ENCODE peak calls at places on chromosomes 7 and 10, in six cellular contexts. W, V, X, T, R and A are unnamed samples.

GRCh38 chr7:158856883-158857668 is 718 bp downstream of the DYNC2I1 start:
- DNase-seq in X (no peak), V (no peak), W (no peak), T (no peak), R (no peak), A (no peak)

GRCh38 chr10:3813267-3813666 is 28.3 kb upstream of the KLF6 start:
- DNase-seq in T (no peak), W (no peak), V (no peak), R (no peak), X (no peak), A (no peak)

GRCh38 chr7:48089415-48089975 is 430 bp downstream of the UPP1 start:
- DNase-seq in W (no peak), X (no peak), V (no peak), T (no peak), R (peak), A (no peak)

GRCh38 chr7:16571941-16572340 is 45.3 kb downstream of the LRRC72 start:
- DNase-seq in T (no peak), R (no peak), V (no peak), X (no peak), W (no peak), A (no peak)

GRCh38 chr10:9103301-9103700 is 1048.8 kb downstream of the GATA3 start:
- DNase-seq in X (no peak), T (no peak), V (no peak), W (no peak), R (no peak), A (no peak)

GRCh38 chr7:1693419-1693990 is 23.4 kb downstream of the ELFN1 start:
- DNase-seq in W (no peak), V (no peak), T (no peak), R (no peak), X (no peak), A (no peak)

GRCh38 chr10:11454958-11455566 is 156.4 kb downstream of the USP6NL start:
- DNase-seq in V (no peak), T (no peak), R (no peak), W (no peak), X (no peak), A (no peak)

GRCh38 chr10:4131407-4132215 is 346.6 kb upstream of the KLF6 start:
- DNase-seq in W (no peak), V (peak), R (no peak), T (peak), X (no peak), A (no peak)

GRCh38 chr10:121449457-121450045 is 148.7 kb downstream of the FGFR2 start:
- DNase-seq in T (no peak), V (no peak), X (no peak), W (no peak), R (no peak), A (no peak)

GRCh38 chr10:22617516-22617915 is 96.9 kb downstream of the PIP4K2A start:
- DNase-seq in X (no peak), W (no peak), R (no peak), T (no peak), V (no peak), A (no peak)

GRCh38 chr10:71801357-71801756 is 28.0 kb upstream of the VSIR start:
- DNase-seq in T (no peak), X (no peak), R (no peak), W (no peak), V (no peak), A (no peak)

GRCh38 chr7:69399038-69399800 is 199.1 kb upstream of the AUTS2 start:
- DNase-seq in W (no peak), X (no peak), R (no peak), T (peak), V (peak), A (no peak)

GRCh38 chr10:31936086-31936485 is 7.5 kb upstream of the ARHGAP12 start:
- DNase-seq in X (no peak), V (no peak), R (no peak), T (no peak), W (no peak), A (no peak)

GRCh38 chr7:19210883-19211282 is 65.7 kb upstream of the FERD3L start:
- DNase-seq in V (no peak), T (no peak), R (no peak), W (no peak), X (no peak), A (no peak)

GRCh38 chr10:112375721-112376577 is 2.0 kb downstream of the ACSL5 start:
- DNase-seq in X (no peak), W (no peak), T (peak), V (no peak), R (no peak), A (no peak)

GRCh38 chr7:155247479-155248365 is 50.0 kb upstream of the INSIG1 start:
- DNase-seq in X (no peak), W (no peak), T (no peak), R (no peak), V (no peak), A (no peak)